ENCODE peak calls at places on chromosomes 5 and 9, in six cellular contexts. T, G, I, K, Z and B are unnamed samples.
A peak's percentile ranks its signal among the peaks of the same experiment; 100 is the strongest.

GRCh38 chr5:59187772-59188347 is 605.0 kb downstream of the RAB3C start:
- DNase-seq in T (peak; percentile 13), G (no peak), I (no peak), K (no peak), Z (no peak), B (no peak)

GRCh38 chr5:98173334-98173733 is 600.1 kb upstream of the RGMB start:
- DNase-seq in T (no peak), G (no peak), I (no peak), K (no peak), Z (no peak), B (no peak)

GRCh38 chr9:133762488-133763271 is 24.5 kb upstream of the SARDH start:
- DNase-seq in T (no peak), G (no peak), I (no peak), K (no peak), Z (no peak), B (no peak)

GRCh38 chr5:57382665-57383064 is 99.9 kb downstream of the ACTBL2 start:
- DNase-seq in T (no peak), G (no peak), I (no peak), K (no peak), Z (no peak), B (no peak)

GRCh38 chr9:98162638-98163037 is 29.8 kb downstream of the CORO2A start:
- DNase-seq in T (no peak), G (no peak), I (no peak), K (no peak), Z (no peak), B (no peak)

GRCh38 chr5:180366303-180366702 is 13.2 kb upstream of the GFPT2 start:
- DNase-seq in T (no peak), G (no peak), I (no peak), K (no peak), Z (no peak), B (no peak)

GRCh38 chr5:27876071-27876470 is 837.7 kb upstream of the CDH9 start:
- DNase-seq in T (no peak), G (no peak), I (no peak), K (no peak), Z (no peak), B (no peak)

GRCh38 chr5:40223884-40224402 is 455.8 kb upstream of the PTGER4 start:
- DNase-seq in T (no peak), G (no peak), I (peak; percentile 85), K (no peak), Z (no peak), B (no peak)

GRCh38 chr9:83234541-83234940 is 171.6 kb upstream of the RASEF start:
- DNase-seq in T (no peak), G (no peak), I (no peak), K (no peak), Z (no peak), B (no peak)

GRCh38 chr9:33851301-33851700 is 34.3 kb downstream of the UBE2R2 start:
- DNase-seq in T (no peak), G (no peak), I (no peak), K (no peak), Z (no peak), B (no peak)

GRCh38 chr9:15529566-15530324 is 19.0 kb upstream of the PSIP1 start:
- DNase-seq in T (no peak), G (no peak), I (peak; percentile 94), K (no peak), Z (no peak), B (no peak)

GRCh38 chr9:98503867-98504800 is 204.6 kb downstream of the GABBR2 start:
- DNase-seq in T (peak; percentile 25), G (no peak), I (no peak), K (no peak), Z (no peak), B (no peak)

GRCh38 chr5:82221020-82221419 is 57.1 kb downstream of the RPS23 start:
- DNase-seq in T (no peak), G (no peak), I (no peak), K (no peak), Z (no peak), B (no peak)

GRCh38 chr5:101163088-101163487 is 260.0 kb upstream of the ST8SIA4 start:
- DNase-seq in T (no peak), G (no peak), I (no peak), K (no peak), Z (no peak), B (no peak)

GRCh38 chr5:8993031-8993430 is 552.8 kb downstream of the SEMA5A start:
- DNase-seq in T (peak; percentile 70), G (no peak), I (no peak), K (no peak), Z (no peak), B (no peak)

GRCh38 chr5:136311999-136312398 is 53.3 kb downstream of the TRPC7 start:
- DNase-seq in T (peak; percentile 32), G (no peak), I (no peak), K (peak; percentile 30), Z (no peak), B (peak; percentile 31)

GRCh38 chr5:158985492-158985891 is 114.2 kb downstream of the EBF1 start:
- DNase-seq in T (no peak), G (no peak), I (no peak), K (no peak), Z (no peak), B (no peak)

GRCh38 chr9:118362596-118362995 is 658.4 kb downstream of the TLR4 start:
- DNase-seq in T (no peak), G (no peak), I (no peak), K (no peak), Z (no peak), B (no peak)

GRCh38 chr5:65866837-65867508 is 59.4 kb upstream of the ERBIN start:
- DNase-seq in T (no peak), G (no peak), I (no peak), K (no peak), Z (no peak), B (no peak)

GRCh38 chr5:134092875-134093274 is 21.6 kb upstream of the TCF7 start:
- DNase-seq in T (no peak), G (no peak), I (no peak), K (no peak), Z (no peak), B (no peak)

GRCh38 chr5:59065551-59065950 is 482.7 kb downstream of the RAB3C start:
- DNase-seq in T (no peak), G (no peak), I (no peak), K (no peak), Z (no peak), B (no peak)

GRCh38 chr5:144812770-144813169 is 642.1 kb downstream of the KCTD16 start:
- DNase-seq in T (no peak), G (no peak), I (no peak), K (no peak), Z (no peak), B (no peak)

GRCh38 chr9:26260238-26260637 is 582.0 kb upstream of the TUSC1 start:
- DNase-seq in T (no peak), G (no peak), I (no peak), K (no peak), Z (no peak), B (no peak)

GRCh38 chr5:2757563-2758311 is 6.3 kb upstream of the IRX2 start:
- DNase-seq in T (peak; percentile 70), G (no peak), I (no peak), K (no peak), Z (no peak), B (no peak)

GRCh38 chr9:4741365-4742031 is 496 bp upstream of the AK3 start:
- DNase-seq in T (peak; percentile 66), G (peak; percentile 37), I (no peak), K (peak; percentile 41), Z (no peak), B (peak; percentile 62)

GRCh38 chr5:171595801-171596231 is 176.4 kb downstream of the FGF18 start:
- DNase-seq in T (no peak), G (peak; percentile 4), I (no peak), K (no peak), Z (no peak), B (no peak)

GRCh38 chr9:89536145-89536574 is 38.2 kb upstream of the SEMA4D start:
- DNase-seq in T (no peak), G (no peak), I (no peak), K (no peak), Z (no peak), B (no peak)

GRCh38 chr5:15621094-15621493 is 121.1 kb downstream of the FBXL7 start:
- DNase-seq in T (no peak), G (no peak), I (no peak), K (no peak), Z (no peak), B (no peak)

GRCh38 chr9:107358867-107359440 is 75.9 kb downstream of the RAD23B start:
- DNase-seq in T (no peak), G (no peak), I (no peak), K (no peak), Z (no peak), B (no peak)

GRCh38 chr9:70049236-70049635 is 5.6 kb downstream of the MAMDC2 start:
- DNase-seq in T (no peak), G (no peak), I (no peak), K (no peak), Z (no peak), B (no peak)

DNA sequence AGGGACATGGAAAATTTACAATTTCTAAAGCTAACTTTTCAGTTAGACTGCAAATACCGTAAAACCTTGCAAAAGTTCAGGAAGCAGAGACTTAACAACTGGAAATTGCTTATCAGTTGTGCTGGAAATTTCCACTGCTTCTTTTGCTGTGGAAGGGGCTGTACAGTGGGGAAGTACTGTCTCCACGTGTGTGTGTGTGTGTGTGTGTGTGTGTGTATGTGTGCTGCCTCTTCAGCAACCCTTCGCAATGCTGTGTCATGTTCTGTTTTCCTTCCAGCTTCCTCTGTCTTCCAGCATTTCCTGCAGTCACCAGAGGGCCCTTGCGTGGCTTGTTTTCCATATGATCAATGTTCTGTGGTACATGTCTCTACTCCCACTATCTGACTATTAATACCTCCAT is 87.5 kb upstream of the RANBP3L start:
- DNase-seq in T (no peak), G (no peak), I (no peak), K (peak; percentile 53), Z (no peak), B (no peak)
- TF ChIP-seq CREB1 in T (no peak), G (no peak), I (no peak), K (no peak), Z (no peak), B (no peak)

GRCh38 chr9:86578722-86579121 is 224.5 kb upstream of the TUT7 start:
- DNase-seq in T (no peak), G (no peak), I (no peak), K (no peak), Z (no peak), B (no peak)
- TF ChIP-seq CREB1 in T (no peak), G (no peak), I (no peak), K (no peak), Z (no peak), B (no peak)

GRCh38 chr9:111148994-111149759 is 110.9 kb upstream of the LPAR1 start:
- DNase-seq in T (peak; percentile 8), G (peak; percentile 5), I (no peak), K (no peak), Z (no peak), B (no peak)
- TF ChIP-seq CREB1 in T (no peak), G (no peak), I (no peak), K (no peak), Z (no peak), B (no peak)

DNA sequence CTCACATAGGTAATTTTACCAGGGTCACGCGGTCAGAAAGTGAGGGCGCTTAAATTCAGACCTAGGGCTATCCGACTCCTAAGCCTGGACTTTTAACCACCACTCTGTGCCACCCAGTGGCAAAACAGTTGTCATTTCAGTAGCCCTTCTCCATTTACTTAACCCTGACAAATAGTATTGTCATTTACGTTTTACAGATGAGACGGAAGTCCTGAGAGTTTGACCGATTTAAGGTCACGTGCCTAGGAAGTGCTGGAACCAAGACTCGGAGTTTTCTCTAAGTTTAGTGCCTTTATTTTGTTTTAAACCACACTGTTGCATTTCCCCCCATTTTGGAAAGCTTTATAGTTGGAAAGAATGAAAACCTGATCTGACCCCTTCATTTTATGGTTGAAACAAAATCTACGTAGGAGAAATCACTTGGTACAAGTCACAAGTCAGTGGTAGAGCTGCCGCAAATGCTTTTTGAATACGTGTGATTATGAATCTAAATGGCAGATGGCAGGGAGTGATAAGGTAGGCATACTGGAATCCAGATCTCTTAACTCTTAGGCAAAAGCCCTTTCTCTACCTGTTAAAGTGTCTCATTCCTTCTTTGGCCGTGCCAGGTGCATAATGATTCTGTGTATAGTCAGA is 701 bp downstream of the MRRF start:
- DNase-seq in T (peak; percentile 44), G (peak; percentile 79), I (peak; percentile 38), K (peak; percentile 55), Z (no peak), B (no peak)
- TF ChIP-seq CREB1 in T (peak; percentile 34), G (no peak), I (peak; percentile 95), K (no peak), Z (peak; percentile 66), B (no peak)